ENCODE peak calls at places on chromosomes 5 and 9, in four cellular contexts. O, Q, D and P are unnamed samples.
A peak's percentile ranks its signal among the peaks of the same experiment; 100 is the strongest.

GRCh38 chr5:169827769-169828168 is 152.5 kb downstream of the INSYN2B start:
- DNase-seq in Q (no peak), D (no peak), O (no peak), P (no peak)

GRCh38 chr5:40619406-40619805 is 60.3 kb upstream of the PTGER4 start:
- DNase-seq in Q (no peak), O (no peak), D (no peak), P (no peak)

GRCh38 chr5:107365355-107366109 is 305.2 kb downstream of the EFNA5 start:
- DNase-seq in Q (no peak), O (no peak), D (no peak), P (no peak)

GRCh38 chr5:109451161-109451560 is 41.4 kb upstream of the PJA2 start:
- DNase-seq in D (no peak), Q (no peak), O (no peak), P (no peak)

GRCh38 chr9:94948567-94949235 is 222.2 kb downstream of the AOPEP start:
- DNase-seq in D (no peak), O (no peak), Q (no peak), P (no peak)

GRCh38 chr5:139100825-139101224 is 97.3 kb downstream of the SIL1 start:
- DNase-seq in D (no peak), O (no peak), Q (no peak), P (no peak)

GRCh38 chr9:130670644-130671043 is 6.2 kb downstream of the PRDM12 start:
- DNase-seq in D (no peak), Q (no peak), O (no peak), P (no peak)

GRCh38 chr5:16453609-16454008 is 12.0 kb downstream of the ZNF622 start:
- DNase-seq in Q (no peak), D (no peak), O (no peak), P (no peak)

GRCh38 chr9:109857337-109857736 is 77.3 kb downstream of the PALM2AKAP2 start:
- DNase-seq in D (no peak), O (no peak), Q (no peak), P (no peak)

GRCh38 chr5:95686661-95687060 is 3.9 kb upstream of the SPATA9 start:
- DNase-seq in D (no peak), O (no peak), Q (no peak), P (no peak)

GRCh38 chr9:135008416-135008815 is 79.1 kb upstream of the OLFM1 start:
- DNase-seq in O (no peak), Q (no peak), D (no peak), P (no peak)

GRCh38 chr9:112038017-112038408 is 137.1 kb downstream of the SUSD1 start:
- DNase-seq in Q (no peak), D (no peak), O (no peak), P (no peak)

GRCh38 chr5:76125888-76126287 is 42.7 kb downstream of the SV2C start:
- DNase-seq in Q (no peak), D (no peak), O (no peak), P (no peak)

GRCh38 chr5:139761057-139761450 is 34.6 kb upstream of the PSD2 start:
- DNase-seq in D (no peak), Q (no peak), O (no peak), P (no peak)

GRCh38 chr9:69115621-69116020 is 58.5 kb upstream of the TJP2 start:
- DNase-seq in D (no peak), O (no peak), Q (no peak), P (no peak)

GRCh38 chr5:134527156-134527960 is 1.9 kb downstream of the JADE2 start:
- DNase-seq in Q (peak; percentile 67), O (peak; percentile 88), D (peak; percentile 45), P (peak; percentile 91)

GRCh38 chr9:109063765-109064164 is 50.5 kb upstream of the CTNNAL1 start:
- DNase-seq in Q (no peak), D (no peak), O (no peak), P (no peak)

GRCh38 chr5:1975898-1976765 is 93.4 kb upstream of the IRX4 start:
- DNase-seq in O (no peak), D (no peak), Q (no peak), P (no peak)

GRCh38 chr9:36560813-36561212 is 11.9 kb upstream of the MELK start:
- DNase-seq in D (no peak), Q (no peak), O (no peak), P (no peak)

GRCh38 chr9:132943677-132944293 is 631 bp downstream of the TSC1 start:
- DNase-seq in O (no peak), D (no peak), Q (no peak), P (no peak)

GRCh38 chr5:172944741-172945140 is 14.5 kb upstream of the RPL26L1 start:
- DNase-seq in Q (no peak), O (no peak), D (no peak), P (no peak)

GRCh38 chr5:127085371-127085770 is 12.1 kb upstream of the C5orf63 start:
- DNase-seq in D (no peak), Q (no peak), O (no peak), P (no peak)

GRCh38 chr9:132729235-132729890 is 59.1 kb downstream of the GTF3C4 start:
- DNase-seq in O (no peak), Q (no peak), D (no peak), P (no peak)

GRCh38 chr9:38134578-38134977 is 65.6 kb upstream of the SHB start:
- DNase-seq in O (no peak), Q (no peak), D (no peak), P (no peak)

GRCh38 chr5:138489705-138490104 is 24.4 kb downstream of the EGR1 start:
- DNase-seq in Q (no peak), O (no peak), D (no peak), P (no peak)

GRCh38 chr5:102946971-102947370 is 173.0 kb downstream of the GIN1 start:
- DNase-seq in D (no peak), Q (no peak), O (no peak), P (no peak)

GRCh38 chr5:144864113-144864512 is 693.4 kb downstream of the KCTD16 start:
- DNase-seq in Q (no peak), D (peak; percentile 17), O (no peak), P (no peak)

GRCh38 chr5:51187953-51188591 is 195.2 kb upstream of the ISL1 start:
- DNase-seq in Q (no peak), O (no peak), D (no peak), P (no peak)

GRCh38 chr9:35605336-35606137 is 475 bp downstream of the TESK1 start:
- DNase-seq in O (peak; percentile 27), D (no peak), Q (no peak), P (no peak)

GRCh38 chr5:66442951-66443445 is 153.2 kb upstream of the MAST4 start:
- DNase-seq in Q (no peak), D (no peak), O (no peak), P (no peak)

GRCh38 chr5:133113331-133114061 is 61.7 kb downstream of the HSPA4 start:
- DNase-seq in Q (peak; percentile 46), O (no peak), D (no peak), P (peak; percentile 16)

GRCh38 chr5:180338001-180338707 is 15.0 kb downstream of the GFPT2 start:
- DNase-seq in D (no peak), Q (no peak), O (no peak), P (no peak)

GRCh38 chr9:7977586-7977985 is 178.0 kb upstream of the DMAC1 start:
- DNase-seq in Q (no peak), D (no peak), O (no peak), P (no peak)

GRCh38 chr5:134227259-134227658 is 1.4 kb upstream of the PPP2CA start:
- DNase-seq in D (peak; percentile 13), Q (no peak), O (no peak), P (no peak)